ENCODE peak calls at places on chromosomes 4 and X, in four cellular contexts. O is GM12878, D is HepG2, C is K562. Q is an unnamed sample.

GRCh38 chr4:42460043-42460442 is 62.8 kb downstream of the SHISA3 start:
- DNase-seq in C (no peak), D (peak; percentile 2), O (peak; percentile 39), Q (no peak)

GRCh38 chr4:129583868-129584267 is 487.9 kb downstream of the C4orf33 start:
- DNase-seq in D (no peak), C (no peak), O (no peak), Q (no peak)

GRCh38 chrX:39900788-39901170 is 197.0 kb downstream of the BCOR start:
- DNase-seq in D (no peak), O (no peak), C (no peak), Q (peak; percentile 31)

GRCh38 chr4:155529197-155529596 is 137.5 kb upstream of the GUCY1A1 start:
- DNase-seq in D (no peak), C (no peak), O (no peak), Q (no peak)

GRCh38 chrX:70176938-70177533 is at the start of gene DGAT2L6:
- DNase-seq in O (peak; percentile 53), D (no peak), C (peak; percentile 58), Q (no peak)

GRCh38 chr4:146165840-146166239 is 9.7 kb upstream of the LSM6 start:
- DNase-seq in D (no peak), C (no peak), O (no peak), Q (no peak)

GRCh38 chr4:42671431-42672194 is 14.7 kb upstream of the ATP8A1 start:
- DNase-seq in D (no peak), C (no peak), O (no peak), Q (no peak)

GRCh38 chr4:187172340-187172761 is 448.7 kb upstream of the FAT1 start:
- DNase-seq in O (no peak), D (no peak), C (no peak), Q (no peak)

GRCh38 chrX:142089193-142089592 is 115.9 kb downstream of the MAGEC2 start:
- DNase-seq in C (no peak), D (no peak), O (no peak), Q (peak; percentile 10)

GRCh38 chr4:107930821-107931774 is at the start of gene CYP2U1:
- DNase-seq in C (peak; percentile 63), O (no peak), D (peak; percentile 68), Q (peak; percentile 83)

GRCh38 chr4:68905598-68906237 is 45.9 kb downstream of the UGT2A3 start:
- DNase-seq in D (no peak), C (no peak), O (no peak), Q (no peak)

GRCh38 chr4:14918336-14918735 is 83.9 kb upstream of the CPEB2 start:
- DNase-seq in D (no peak), C (no peak), O (no peak), Q (no peak)

GRCh38 chrX:6498324-6498723 is 36.6 kb downstream of the VCX3A start:
- DNase-seq in O (no peak), D (no peak), C (no peak), Q (no peak)

GRCh38 chr4:11263208-11263607 is 165.5 kb downstream of the HS3ST1 start:
- DNase-seq in C (no peak), O (no peak), D (no peak), Q (no peak)

GRCh38 chr4:102342404-102343074 is 2.7 kb downstream of the SLC39A8 start:
- DNase-seq in O (no peak), D (no peak), C (peak; percentile 78), Q (no peak)

GRCh38 chrX:7987160-7987992 is 60.2 kb upstream of the PNPLA4 start:
- DNase-seq in O (peak; percentile 26), D (peak; percentile 35), C (no peak), Q (no peak)

GRCh38 chrX:153681175-153681574 is 6.6 kb upstream of the SLC6A8 start:
- DNase-seq in O (no peak), D (no peak), C (no peak), Q (no peak)

GRCh38 chr4:11514780-11515432 is 86.2 kb upstream of the HS3ST1 start:
- DNase-seq in C (no peak), D (no peak), O (no peak), Q (no peak)

GRCh38 chr4:5784960-5785611 is 74.1 kb downstream of the EVC start:
- DNase-seq in C (no peak), O (no peak), D (no peak), Q (no peak)

GRCh38 chr4:8274772-8275241 is 5.3 kb downstream of the HTRA3 start:
- DNase-seq in D (no peak), C (peak; percentile 16), O (no peak), Q (no peak)

GRCh38 chr4:57044279-57044678 is 65.6 kb downstream of the POLR2B start:
- DNase-seq in O (no peak), D (no peak), C (no peak), Q (no peak)

GRCh38 chr4:66017671-66018070 is 347.4 kb upstream of the EPHA5 start:
- DNase-seq in O (no peak), C (no peak), D (no peak), Q (no peak)

GRCh38 chrX:72120798-72121197 is 10.9 kb downstream of the RTL5 start:
- DNase-seq in C (no peak), O (no peak), D (no peak), Q (no peak)

GRCh38 chrX:72124540-72125201 is 7.0 kb downstream of the RTL5 start:
- DNase-seq in D (no peak), C (no peak), O (no peak), Q (no peak)

GRCh38 chrX:72122621-72123275 is 9.0 kb downstream of the RTL5 start:
- DNase-seq in C (no peak), D (no peak), O (no peak), Q (no peak)

GRCh38 chrX:72123471-72124185 is 8.1 kb downstream of the RTL5 start:
- DNase-seq in O (no peak), D (no peak), C (no peak), Q (peak; percentile 44)

DNA sequence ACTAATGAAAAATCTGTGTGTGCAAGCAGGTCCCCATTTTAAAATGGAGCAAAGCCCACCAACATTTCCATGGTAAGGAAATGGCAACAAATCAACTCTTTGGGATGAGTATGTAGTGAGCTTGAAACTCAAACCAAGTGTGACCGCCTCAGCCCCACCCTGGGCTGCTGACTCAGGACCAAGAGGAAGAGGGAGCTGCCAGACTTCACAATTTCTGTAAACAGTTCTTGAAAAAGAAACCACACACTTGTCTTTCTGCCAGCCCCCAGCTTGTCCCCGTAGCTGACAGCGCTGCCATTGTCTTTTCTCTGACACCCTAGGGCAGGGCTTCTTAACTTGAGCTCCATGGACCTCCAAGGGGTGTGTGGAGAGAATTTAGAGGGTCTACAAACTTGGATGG is 10.3 kb downstream of the RTL5 start:
- DNase-seq in D (no peak), O (no peak), C (no peak), Q (no peak)
- TF ChIP-seq TARDBP in D (no peak), O (no peak), C (no peak), Q (no peak)

GRCh38 chrX:130055103-130055502 is 55.2 kb downstream of the ELF4 start:
- DNase-seq in O (no peak), C (no peak), D (no peak), Q (no peak)

GRCh38 chrX:130055899-130056298 is 54.4 kb downstream of the ELF4 start:
- DNase-seq in O (no peak), D (no peak), C (no peak), Q (no peak)

GRCh38 chrX:130058667-130059066 is 51.6 kb downstream of the ELF4 start:
- DNase-seq in O (no peak), C (no peak), D (no peak), Q (no peak)

GRCh38 chrX:130060122-130061069 is 49.9 kb downstream of the ELF4 start:
- DNase-seq in O (no peak), D (peak; percentile 30), C (peak; percentile 89), Q (peak; percentile 99)

GRCh38 chrX:130057209-130057608 is 53.1 kb downstream of the ELF4 start:
- DNase-seq in D (no peak), C (no peak), O (no peak), Q (no peak)
- TF ChIP-seq TARDBP in D (no peak), C (no peak), O (no peak), Q (no peak)

GRCh38 chr4:149700272-149700671 is 115.4 kb downstream of the IQCM start:
- DNase-seq in C (no peak), D (no peak), O (no peak), Q (no peak)

GRCh38 chr4:149706942-149707341 is 108.7 kb downstream of the IQCM start:
- DNase-seq in O (no peak), D (no peak), C (no peak), Q (no peak)

GRCh38 chr4:149701733-149702132 is 113.9 kb downstream of the IQCM start:
- DNase-seq in C (no peak), O (no peak), D (no peak), Q (no peak)

GRCh38 chr4:149699642-149700041 is 116.0 kb downstream of the IQCM start:
- DNase-seq in C (no peak), D (no peak), O (no peak), Q (no peak)

GRCh38 chr4:149702414-149703108 is 113.1 kb downstream of the IQCM start:
- DNase-seq in O (no peak), D (no peak), C (no peak), Q (no peak)
- TF ChIP-seq TARDBP in O (no peak), D (no peak), C (no peak), Q (no peak)

GRCh38 chr4:161364681-161365080 is 799.1 kb downstream of the FSTL5 start:
- DNase-seq in O (no peak), C (no peak), D (no peak), Q (no peak)
- TF ChIP-seq TARDBP in O (no peak), C (no peak), D (no peak), Q (no peak)

GRCh38 chr4:992297-993110 is 700 bp downstream of the SLC26A1 start:
- DNase-seq in C (peak; percentile 94), O (no peak), D (peak; percentile 98), Q (no peak)
- TF ChIP-seq TARDBP in C (peak; percentile 61), O (no peak), D (peak; percentile 92), Q (no peak)

Q was measured in HEK293T.